ENCODE peak calls at places on chromosome 18, in five cellular contexts. D is AG09309, G is epithelial cell of esophagus, L is foreskin fibroblast, U is colonic mucosa. Y is an unnamed sample.

GRCh38 chr18:12420831-12421421 is 13.2 kb downstream of the PRELID3A start:
- DNase-seq in U (no peak), G (no peak), L (no peak), D (no peak), Y (peak; percentile 51)

GRCh38 chr18:13159579-13159978 is 59.0 kb upstream of the LDLRAD4 start:
- DNase-seq in L (peak; percentile 55), D (peak; percentile 33), G (peak; percentile 69), U (no peak), Y (no peak)

GRCh38 chr18:57845468-57846103 is 42.5 kb upstream of the ATP8B1 start:
- DNase-seq in D (no peak), U (no peak), G (no peak), L (no peak), Y (no peak)

GRCh38 chr18:76493213-76494107 is 1.6 kb downstream of the ZNF516 start:
- DNase-seq in U (peak; percentile 60), D (no peak), L (peak; percentile 72), G (peak; percentile 50), Y (no peak)

GRCh38 chr18:48951448-48952286 is 902 bp upstream of the SMAD7 start:
- DNase-seq in L (peak; percentile 86), G (peak; percentile 90), U (peak; percentile 83), D (peak; percentile 75), Y (peak; percentile 89)

GRCh38 chr18:21194871-21195771 is 46.9 kb upstream of the GREB1L start:
- DNase-seq in L (peak; percentile 8), G (peak; percentile 52), D (peak; percentile 13), U (no peak), Y (peak; percentile 6)

GRCh38 chr18:46156124-46156745 is 52.0 kb downstream of the HAUS1 start:
- DNase-seq in U (no peak), L (no peak), G (no peak), D (no peak), Y (no peak)

GRCh38 chr18:78105611-78106010 is 856.0 kb downstream of the GALR1 start:
- DNase-seq in L (no peak), U (no peak), D (no peak), G (no peak), Y (no peak)

GRCh38 chr18:48934400-48934707 is 16.4 kb downstream of the SMAD7 start:
- DNase-seq in L (no peak), U (no peak), D (no peak), G (no peak), Y (no peak)

GRCh38 chr18:21894619-21895367 is 154.2 kb downstream of the MIB1 start:
- DNase-seq in U (no peak), G (peak; percentile 50), L (peak; percentile 3), D (peak; percentile 1), Y (no peak)

GRCh38 chr18:57003342-57003741 is 143.5 kb upstream of the BOD1L2 start:
- DNase-seq in L (no peak), G (no peak), U (no peak), D (no peak), Y (no peak)

GRCh38 chr18:73940721-73941120 is 206.9 kb downstream of the FBXO15 start:
- DNase-seq in D (no peak), G (no peak), L (no peak), U (no peak), Y (no peak)

GRCh38 chr18:55477537-55478300 is 110.3 kb downstream of the TCF4 start:
- DNase-seq in G (peak; percentile 24), D (no peak), L (no peak), U (no peak), Y (no peak)
- H3K4me3 ChIP-seq in G (peak overlapping the region; percentile 33), D (peak overlapping the region; percentile 45), L (peak overlapping the region; percentile 66), U (peak overlapping the region; percentile 13), Y (peak overlapping the region; percentile 53)

DNA sequence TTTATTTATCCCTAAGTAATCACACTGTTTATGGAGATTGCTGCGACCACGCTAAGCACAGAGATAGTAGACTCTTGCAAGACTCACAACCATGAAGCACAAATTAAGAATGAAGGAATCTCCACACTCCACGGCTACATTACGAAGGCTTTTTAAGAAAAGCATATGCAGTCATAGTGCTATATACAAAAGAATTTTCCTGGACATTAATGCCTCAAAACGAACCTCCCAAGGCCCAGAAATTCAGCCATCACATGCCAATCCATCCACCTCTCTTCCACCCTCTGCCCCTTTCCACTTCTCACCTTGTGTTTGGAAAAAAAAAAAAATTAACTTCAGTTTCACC is 186.7 kb downstream of the TCF4 start:
- DNase-seq in L (no peak), G (no peak), U (no peak), D (no peak), Y (no peak)
- H3K4me3 ChIP-seq in L (peak overlapping the region; percentile 63), G (no peak overlapping the region), U (no peak overlapping the region), D (peak overlapping the region; percentile 38), Y (no peak overlapping the region)

GRCh38 chr18:75456277-75456676 is 28.8 kb upstream of the SMIM21 start:
- DNase-seq in D (no peak), L (no peak), G (no peak), U (no peak), Y (no peak)
- H3K4me3 ChIP-seq in D (peak overlapping the region; percentile 42), L (peak overlapping the region; percentile 42), G (no peak overlapping the region), U (no peak overlapping the region), Y (no peak overlapping the region)

DNA sequence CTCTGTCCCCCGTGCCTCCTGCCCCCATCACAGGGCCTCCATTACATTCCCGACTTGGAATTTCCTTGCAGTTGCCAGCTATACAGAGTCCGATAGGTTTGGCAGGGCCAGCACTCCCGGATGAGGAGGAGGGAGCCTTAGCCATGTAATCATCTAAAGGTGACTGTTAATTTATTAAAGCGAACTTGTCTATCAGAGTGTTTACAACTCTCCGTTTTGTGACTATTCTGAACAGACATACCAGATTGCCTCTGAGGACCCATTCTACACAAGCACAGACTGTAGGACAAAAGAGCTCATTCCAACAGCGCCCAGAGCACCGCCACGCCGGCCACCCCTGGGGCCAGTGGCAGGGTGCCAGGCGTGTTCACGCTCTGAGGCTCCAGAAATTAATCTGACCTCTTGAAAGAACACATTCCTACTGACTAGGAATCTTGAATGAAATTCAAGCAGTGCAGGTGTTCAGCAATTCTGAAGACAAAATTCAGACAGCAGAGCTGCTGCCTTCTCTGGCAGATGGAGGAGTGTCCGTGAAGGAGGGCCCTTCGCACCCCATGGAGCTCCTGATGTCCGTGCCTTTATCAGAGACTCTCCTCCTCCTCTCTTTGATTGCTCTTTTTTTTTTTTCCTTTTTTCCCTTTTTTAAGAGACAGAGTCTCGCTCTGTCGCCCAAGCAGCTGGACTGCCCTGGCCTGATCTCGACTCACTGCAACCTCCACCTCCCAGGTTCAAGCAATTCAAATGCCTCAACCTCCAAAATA is 58.1 kb upstream of the RALBP1 start:
- DNase-seq in D (no peak), G (peak; percentile 27), L (peak; percentile 51), U (no peak), Y (no peak)
- H3K4me3 ChIP-seq in D (no peak overlapping the region), G (no peak overlapping the region), L (no peak overlapping the region), U (no peak overlapping the region), Y (no peak overlapping the region)

GRCh38 chr18:53526092-53526491 is 698.4 kb downstream of the MBD2 start:
- DNase-seq in U (no peak), L (no peak), D (no peak), G (no peak), Y (no peak)

GRCh38 chr18:53527365-53527764 is 697.1 kb downstream of the MBD2 start:
- DNase-seq in G (no peak), D (no peak), L (no peak), U (no peak), Y (no peak)
- H3K4me3 ChIP-seq in G (no peak overlapping the region), D (no peak overlapping the region), L (no peak overlapping the region), U (no peak overlapping the region), Y (no peak overlapping the region)

GRCh38 chr18:27903906-27904305 is 273.0 kb downstream of the CDH2 start:
- DNase-seq in U (no peak), D (no peak), G (no peak), L (no peak), Y (no peak)
- H3K4me3 ChIP-seq in U (no peak overlapping the region), D (no peak overlapping the region), G (no peak overlapping the region), L (no peak overlapping the region), Y (no peak overlapping the region)

GRCh38 chr18:63216911-63217311 is 102.7 kb downstream of the BCL2 start:
- DNase-seq in G (peak; percentile 2), D (no peak), L (no peak), U (no peak), Y (no peak)
- H3K4me3 ChIP-seq in G (no peak overlapping the region), D (no peak overlapping the region), L (no peak overlapping the region), U (no peak overlapping the region), Y (peak overlapping the region; percentile 27)

DNA sequence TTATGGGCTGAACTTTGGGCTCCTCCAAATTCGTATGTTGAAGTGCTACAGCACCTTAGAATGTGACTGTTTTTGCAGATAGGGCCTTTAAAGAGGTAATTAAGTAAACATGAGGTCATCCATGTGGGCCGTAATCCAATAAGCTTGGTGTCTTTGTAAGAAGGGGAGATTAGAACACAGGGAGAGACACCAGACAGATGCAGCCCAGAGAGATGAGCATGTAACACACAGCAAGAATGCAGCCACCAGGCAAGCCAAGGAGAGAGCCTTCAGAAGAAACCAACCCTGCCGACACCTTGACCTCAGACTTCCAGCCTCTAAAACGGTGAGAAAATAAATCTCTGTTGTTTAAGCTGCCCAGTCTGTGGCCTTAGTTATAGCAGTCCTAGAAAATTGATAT is 74.3 kb downstream of the HRH4 start:
- DNase-seq in G (no peak), D (no peak), U (no peak), L (no peak), Y (no peak)
- H3K4me3 ChIP-seq in G (no peak overlapping the region), D (no peak overlapping the region), U (no peak overlapping the region), L (no peak overlapping the region), Y (no peak overlapping the region)

GRCh38 chr18:50311573-50312106 is 24.1 kb upstream of the CXXC1 start:
- DNase-seq in G (no peak), U (no peak), D (no peak), L (no peak), Y (no peak)

GRCh38 chr18:50313031-50313607 is 25.6 kb upstream of the CXXC1 start:
- DNase-seq in U (no peak), G (no peak), D (no peak), L (no peak), Y (peak; percentile 75)

GRCh38 chr18:50313873-50314460 is 26.5 kb upstream of the CXXC1 start:
- DNase-seq in L (no peak), G (no peak), D (no peak), U (no peak), Y (no peak)

GRCh38 chr18:50312296-50313030 is 25.0 kb upstream of the CXXC1 start:
- DNase-seq in D (no peak), U (no peak), L (no peak), G (no peak), Y (peak; percentile 68)

GRCh38 chr18:50315100-50315871 is 27.8 kb upstream of the CXXC1 start:
- DNase-seq in U (no peak), D (no peak), L (no peak), G (no peak), Y (peak; percentile 69)
- H3K4me3 ChIP-seq in U (no peak overlapping the region), D (no peak overlapping the region), L (no peak overlapping the region), G (no peak overlapping the region), Y (no peak overlapping the region)

GRCh38 chr18:79520473-79521390 is 125.0 kb downstream of the NFATC1 start:
- DNase-seq in U (peak; percentile 12), D (no peak), G (no peak), L (no peak), Y (no peak)
- H3K4me3 ChIP-seq in U (no peak overlapping the region), D (no peak overlapping the region), G (no peak overlapping the region), L (no peak overlapping the region), Y (no peak overlapping the region)